ENCODE peak calls at places on chromosomes 6 and 20, in five cellular contexts. I is cardiac fibroblast; H is HEK293T; P is stimulated activated CD8-positive, alpha-beta memory T cell treated with anti-CD3 and anti-CD28 coated beads, Interleukin-7, amount 100 ng/mL, for 1 hour; J is glomerular endothelial cell. Z is an unnamed sample.

GRCh38 chr6:110476046-110476849 is at the start of gene SLC22A16:
- DNase-seq in I (peak), H (no peak), P (no peak), J (no peak), Z (no peak)

GRCh38 chr6:15287670-15288069 is 41.8 kb downstream of the JARID2 start:
- DNase-seq in I (no peak), H (no peak), P (no peak), J (no peak), Z (no peak)

GRCh38 chr6:134352786-134353480 is 35.0 kb upstream of the SGK1 start:
- DNase-seq in I (peak), H (no peak), P (no peak), J (no peak), Z (peak)

GRCh38 chr20:38023181-38024085 is 9.8 kb downstream of the TTI1 start:
- DNase-seq in I (peak), H (no peak), P (no peak), J (no peak), Z (no peak)

GRCh38 chr20:60310551-60310950 is 352.3 kb downstream of the CDH26 start:
- DNase-seq in I (no peak), H (no peak), P (no peak), J (no peak), Z (no peak)

GRCh38 chr6:144064831-144065668 is 30.3 kb downstream of the SF3B5 start:
- DNase-seq in I (no peak), H (no peak), P (no peak), J (no peak), Z (no peak)

GRCh38 chr20:56722042-56722441 is 92.9 kb downstream of the TFAP2C start:
- DNase-seq in I (no peak), H (no peak), P (no peak), J (no peak), Z (no peak)

GRCh38 chr6:35919827-35920751 is 809 bp downstream of the SRPK1 start:
- DNase-seq in I (peak), H (peak), P (no peak), J (peak), Z (no peak)

GRCh38 chr6:117264487-117265424 is 602 bp upstream of the VGLL2 start:
- DNase-seq in I (peak), H (no peak), P (no peak), J (no peak), Z (no peak)

GRCh38 chr20:24442909-24443308 is 26.5 kb upstream of the SYNDIG1 start:
- DNase-seq in I (no peak), H (no peak), P (no peak), J (no peak), Z (no peak)

GRCh38 chr20:56624786-56625681 is 4.1 kb upstream of the TFAP2C start:
- DNase-seq in I (no peak), H (no peak), P (no peak), J (no peak), Z (no peak)

GRCh38 chr20:35174458-35175216 is 2.8 kb downstream of the PROCR start:
- DNase-seq in I (no peak), H (peak), P (no peak), J (no peak), Z (no peak)

GRCh38 chr6:99614430-99615161 is 8.0 kb downstream of the PRDM13 start:
- DNase-seq in I (no peak), H (peak), P (no peak), J (no peak), Z (no peak)

GRCh38 chr6:160950507-160950906 is 41.1 kb upstream of the MAP3K4 start:
- DNase-seq in I (peak), H (no peak), P (no peak), J (no peak), Z (no peak)

Z was measured in GM04503.